ENCODE peak calls at places on chromosomes 13 and 19, in six cellular contexts. E is foreskin keratinocyte, B is esophagus squamous epithelium, C is K562, L is RWPE2, K is left lung. Y is an unnamed sample.

GRCh38 chr13:74134777-74135305 is 637 bp upstream of the KLF12 start:
- DNase-seq in E (no peak), B (no peak), C (peak; percentile 12), L (peak; percentile 70), K (peak; percentile 88), Y (peak; percentile 62)

GRCh38 chr13:85367887-85368286 is 431.3 kb downstream of the SLITRK6 start:
- DNase-seq in E (no peak), B (no peak), C (no peak), L (no peak), K (no peak), Y (no peak)

GRCh38 chr13:98509271-98510155 is 67.4 kb downstream of the STK24 start:
- DNase-seq in E (peak; percentile 82), B (peak; percentile 26), C (peak; percentile 82), L (no peak), K (no peak), Y (no peak)

GRCh38 chr13:37495046-37495445 is 103.5 kb downstream of the POSTN start:
- DNase-seq in E (peak; percentile 56), B (no peak), C (no peak), L (no peak), K (no peak), Y (no peak)

GRCh38 chr19:5074418-5074817 is 105.5 kb downstream of the KDM4B start:
- DNase-seq in E (no peak), B (no peak), C (no peak), L (no peak), K (no peak), Y (no peak)

GRCh38 chr19:42199440-42200115 is 17.9 kb downstream of the DEDD2 start:
- DNase-seq in E (peak; percentile 87), B (no peak), C (peak; percentile 88), L (peak; percentile 84), K (peak; percentile 93), Y (peak; percentile 37)

GRCh38 chr13:111846396-111847174 is 220.4 kb upstream of the SOX1 start:
- DNase-seq in E (no peak), B (no peak), C (no peak), L (no peak), K (no peak), Y (no peak)

GRCh38 chr13:111359237-111359915 is 38.9 kb downstream of the TEX29 start:
- DNase-seq in E (no peak), B (no peak), C (no peak), L (no peak), K (no peak), Y (no peak)

GRCh38 chr13:32624441-32624840 is 38.2 kb downstream of the PDS5B start:
- DNase-seq in E (no peak), B (no peak), C (no peak), L (no peak), K (no peak), Y (no peak)

GRCh38 chr19:35292986-35293732 is 1.2 kb downstream of the MAG start:
- DNase-seq in E (no peak), B (no peak), C (no peak), L (no peak), K (no peak), Y (no peak)

GRCh38 chr19:12701596-12702282 is 5.3 kb upstream of the FBXW9 start:
- DNase-seq in E (no peak), B (no peak), C (no peak), L (no peak), K (peak; percentile 76), Y (no peak)

GRCh38 chr13:42967660-42968059 is 24.4 kb downstream of the EPSTI1 start:
- DNase-seq in E (no peak), B (no peak), C (no peak), L (no peak), K (no peak), Y (no peak)

GRCh38 chr19:50365434-50366306 is at the start of gene NAPSA:
- DNase-seq in E (no peak), B (no peak), C (no peak), L (no peak), K (peak; percentile 83), Y (no peak)

GRCh38 chr19:50371914-50372475 is 4.3 kb upstream of the NR1H2 start:
- DNase-seq in E (no peak), B (no peak), C (no peak), L (no peak), K (no peak), Y (no peak)

GRCh38 chr19:50368649-50369570 is 3.5 kb upstream of the NAPSA start:
- DNase-seq in E (peak; percentile 68), B (no peak), C (peak; percentile 88), L (no peak), K (peak; percentile 90), Y (peak; percentile 75)
- TF ChIP-seq CTCF in E (peak; percentile 89), B (peak; percentile 84), C (peak; percentile 88), L (peak; percentile 90), K (peak; percentile 84), Y (peak; percentile 68)

DNA sequence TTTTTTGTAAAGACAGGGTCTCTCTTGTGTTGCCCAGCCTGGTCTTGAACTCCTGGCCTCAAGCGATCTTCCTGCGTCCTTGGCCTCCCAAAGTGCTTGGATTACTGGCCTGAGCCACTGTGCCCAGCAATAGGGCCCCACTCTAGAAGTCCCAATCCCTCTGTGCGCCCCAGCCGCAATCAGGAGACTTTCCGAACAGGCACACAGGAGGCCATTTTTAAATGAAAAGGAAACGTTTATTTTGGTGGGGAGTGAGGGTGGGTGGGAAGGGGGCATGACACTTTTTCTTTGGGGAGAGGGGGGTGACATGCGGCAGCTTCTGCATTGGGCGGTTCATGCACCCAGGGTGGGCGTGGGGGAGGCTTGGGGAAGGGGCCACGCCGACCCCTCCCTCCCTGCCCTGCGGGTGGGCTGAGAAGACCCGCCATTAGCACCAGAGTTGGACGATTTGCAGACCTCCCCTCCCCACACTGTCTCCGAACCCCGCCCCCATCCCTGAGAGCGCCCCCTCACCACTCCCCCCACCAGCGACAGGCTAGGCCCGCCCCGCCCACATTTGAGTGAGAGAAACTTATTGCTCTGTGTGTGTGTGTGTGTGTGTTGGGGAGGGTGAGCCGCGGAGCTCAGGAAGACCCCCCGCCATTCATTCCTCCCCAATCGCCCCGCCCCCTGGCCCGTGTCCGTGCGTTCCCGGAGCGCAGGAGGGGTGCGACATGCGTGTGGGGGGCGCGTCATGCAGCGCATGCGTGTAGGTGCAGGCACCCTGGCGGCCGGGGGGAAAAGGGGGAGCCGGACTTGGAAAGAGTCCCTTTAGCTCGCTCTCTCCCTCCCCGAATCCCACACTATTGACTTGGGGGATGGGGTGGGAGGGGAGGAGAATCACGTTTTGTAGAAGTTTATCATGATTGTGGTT is 17.2 kb downstream of the KCNC3 start:
- DNase-seq in E (no peak), B (no peak), C (peak; percentile 87), L (no peak), K (peak; percentile 68), Y (no peak)
- TF ChIP-seq CTCF in E (no peak), B (no peak), C (peak; percentile 25), L (no peak), K (no peak), Y (no peak)

DNA sequence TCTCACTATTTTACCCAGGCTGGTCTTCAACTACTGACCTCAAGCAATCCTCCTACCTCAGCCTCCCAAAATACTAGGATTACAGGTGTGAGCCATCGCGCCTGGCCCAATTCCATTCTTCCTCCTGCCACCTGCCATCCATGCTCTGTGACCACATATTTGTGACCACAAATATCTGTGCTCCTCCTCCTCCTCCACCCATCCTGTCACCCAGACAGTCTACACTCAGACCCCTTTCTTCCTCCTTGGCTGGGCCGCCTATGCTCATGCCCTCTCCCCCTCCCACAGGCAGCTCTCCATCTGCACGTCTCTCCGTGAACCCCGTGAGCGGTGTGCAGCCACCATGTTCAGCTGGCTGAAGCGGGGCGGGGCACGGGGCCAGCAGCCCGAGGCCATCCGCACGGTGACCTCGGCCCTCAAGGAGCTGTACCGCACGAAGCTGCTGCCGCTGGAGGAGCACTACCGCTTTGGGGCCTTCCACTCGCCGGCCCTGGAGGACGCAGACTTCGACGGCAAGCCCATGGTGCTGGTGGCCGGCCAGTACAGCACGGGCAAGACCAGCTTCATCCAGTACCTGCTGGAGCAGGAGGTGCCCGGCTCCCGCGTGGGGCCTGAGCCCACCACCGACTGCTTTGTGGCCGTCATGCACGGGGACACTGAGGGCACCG is 3.2 kb downstream of the EHD2 start:
- DNase-seq in E (no peak), B (no peak), C (no peak), L (no peak), K (peak; percentile 74), Y (no peak)
- TF ChIP-seq CTCF in E (no peak), B (no peak), C (no peak), L (no peak), K (no peak), Y (no peak)

DNA sequence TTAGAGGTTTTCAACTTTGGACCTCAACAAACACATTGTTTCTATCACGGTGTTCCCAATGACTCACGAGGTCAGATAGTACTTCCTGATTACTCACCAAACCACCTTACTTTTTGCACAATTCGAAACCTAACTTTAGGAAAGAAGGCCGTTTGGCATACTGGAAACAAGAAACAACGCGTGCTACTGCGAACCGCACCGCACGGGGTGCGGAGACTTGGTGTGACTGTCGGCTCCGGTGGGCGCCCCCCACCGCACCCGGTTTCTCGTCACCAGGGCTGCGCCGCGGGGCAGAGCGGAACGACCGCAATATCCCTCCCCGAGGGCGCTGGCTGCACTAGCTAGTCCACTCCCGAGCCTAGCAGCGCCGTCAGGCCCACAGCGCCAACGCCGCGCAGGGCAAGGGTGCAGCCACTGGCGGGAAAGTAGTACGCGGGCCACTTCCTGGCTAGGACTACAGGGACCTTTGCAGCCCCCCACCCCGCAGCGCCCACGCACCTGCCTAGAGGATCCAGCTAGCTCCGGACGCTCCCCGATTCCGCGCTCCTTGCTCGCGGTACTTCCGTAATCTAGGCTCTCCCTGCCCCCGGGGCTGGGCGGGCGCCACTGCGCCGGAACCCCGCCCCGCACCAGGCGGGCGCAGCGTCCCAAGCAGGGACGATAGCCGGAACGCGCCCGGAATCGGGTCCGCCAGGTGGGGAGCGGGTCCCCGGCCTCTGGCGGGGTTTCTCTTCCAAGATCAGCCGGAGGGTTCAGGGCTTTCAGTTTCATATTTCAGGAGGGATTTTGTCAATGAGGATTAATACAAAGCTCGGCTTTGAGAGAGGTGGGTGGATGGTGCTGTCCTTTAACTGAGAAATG is at the start of gene PARP4:
- DNase-seq in E (peak; percentile 94), B (peak; percentile 45), C (peak; percentile 77), L (peak; percentile 73), K (peak; percentile 97), Y (peak; percentile 65)
- TF ChIP-seq CTCF in E (no peak), B (no peak), C (no peak), L (no peak), K (no peak), Y (no peak)

GRCh38 chr19:39532233-39533002 is at the start of gene EID2B:
- DNase-seq in E (peak; percentile 84), B (peak; percentile 61), C (peak; percentile 96), L (peak; percentile 90), K (peak; percentile 99), Y (peak; percentile 92)

GRCh38 chr19:39531834-39532232 is 819 bp downstream of the EID2B start:
- DNase-seq in E (no peak), B (no peak), C (no peak), L (no peak), K (no peak), Y (no peak)

GRCh38 chr19:39533791-39534190 is 1.1 kb upstream of the EID2B start:
- DNase-seq in E (no peak), B (no peak), C (no peak), L (no peak), K (no peak), Y (no peak)

DNA sequence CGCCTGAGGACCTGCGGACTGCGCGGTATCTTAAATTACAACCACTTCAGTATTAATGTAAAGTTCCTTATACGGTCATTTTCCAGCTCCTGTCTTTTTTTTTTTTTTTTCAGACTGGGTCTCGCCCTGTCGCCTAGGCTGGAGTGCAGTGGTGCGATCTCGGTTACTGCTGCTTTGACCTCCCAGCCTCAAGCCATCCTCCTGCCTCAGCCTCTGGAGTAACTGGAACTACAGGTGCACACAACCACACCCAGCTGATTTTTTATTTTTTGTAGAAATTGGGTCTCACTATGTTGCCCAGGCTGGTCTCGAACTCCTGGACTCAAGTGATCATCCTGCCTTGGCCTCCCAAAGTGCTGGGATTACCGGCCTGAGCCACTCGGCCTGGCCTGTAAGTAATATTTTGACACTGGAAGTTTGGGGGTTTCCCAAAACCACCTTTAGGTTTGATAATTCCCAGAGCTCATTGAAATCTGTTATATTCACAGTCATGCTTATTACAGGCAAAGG is 406 bp upstream of the EID2B start:
- DNase-seq in E (no peak), B (no peak), C (no peak), L (no peak), K (no peak), Y (no peak)
- TF ChIP-seq CTCF in E (no peak), B (no peak), C (no peak), L (peak; percentile 79), K (peak; percentile 22), Y (no peak)

Y was measured in natural killer cell.